ENCODE peak calls at places on chromosome 12, in six cellular contexts. One of them, this sample, is unnamed.

GRCh38 chr12:112352921-112353320 is 29.3 kb downstream of the HECTD4 start:
- DNase-seq in posterior cingulate gyrus: no peak
- DNase-seq in T-cell: no peak
- DNase-seq in spleen: no peak
- DNase-seq in activated T-helper 1 cell treated with anti-CD3 and anti-CD28 coated beads, Interleukin-12 subunit alpha, Interleukin-12 subunit beta, Interleukin-2, Interleukin-4 antibody, amounts not matched to agents 30 ng/mL and 10 ng/mL and 1 ng/mL, durations not matched to agents 14 hours and 24 hours and 36 hours: no peak
- DNase-seq in NCI-H1436: no peak
- DNase-seq in this sample: no peak

GRCh38 chr12:49901986-49902385 is 1.7 kb downstream of the FAIM2 start:
- DNase-seq in posterior cingulate gyrus: no peak
- DNase-seq in T-cell: no peak
- DNase-seq in spleen: peak; percentile 59
- DNase-seq in activated T-helper 1 cell treated with anti-CD3 and anti-CD28 coated beads, Interleukin-12 subunit alpha, Interleukin-12 subunit beta, Interleukin-2, Interleukin-4 antibody, amounts not matched to agents 30 ng/mL and 10 ng/mL and 1 ng/mL, durations not matched to agents 14 hours and 24 hours and 36 hours: no peak
- DNase-seq in NCI-H1436: no peak
- DNase-seq in this sample: no peak

GRCh38 chr12:8886515-8887284 is 27.6 kb upstream of the PHC1 start:
- DNase-seq in posterior cingulate gyrus: no peak
- DNase-seq in T-cell: no peak
- DNase-seq in spleen: no peak
- DNase-seq in activated T-helper 1 cell treated with anti-CD3 and anti-CD28 coated beads, Interleukin-12 subunit alpha, Interleukin-12 subunit beta, Interleukin-2, Interleukin-4 antibody, amounts not matched to agents 30 ng/mL and 10 ng/mL and 1 ng/mL, durations not matched to agents 14 hours and 24 hours and 36 hours: no peak
- DNase-seq in NCI-H1436: no peak
- DNase-seq in this sample: no peak

GRCh38 chr12:103880299-103881142 is 39.5 kb upstream of the NT5DC3 start:
- DNase-seq in posterior cingulate gyrus: no peak
- DNase-seq in T-cell: no peak
- DNase-seq in spleen: no peak
- DNase-seq in activated T-helper 1 cell treated with anti-CD3 and anti-CD28 coated beads, Interleukin-12 subunit alpha, Interleukin-12 subunit beta, Interleukin-2, Interleukin-4 antibody, amounts not matched to agents 30 ng/mL and 10 ng/mL and 1 ng/mL, durations not matched to agents 14 hours and 24 hours and 36 hours: no peak
- DNase-seq in NCI-H1436: peak; percentile 48
- DNase-seq in this sample: no peak

GRCh38 chr12:123598522-123598921 is 3.4 kb upstream of the DDX55 start:
- DNase-seq in posterior cingulate gyrus: no peak
- DNase-seq in T-cell: no peak
- DNase-seq in spleen: no peak
- DNase-seq in activated T-helper 1 cell treated with anti-CD3 and anti-CD28 coated beads, Interleukin-12 subunit alpha, Interleukin-12 subunit beta, Interleukin-2, Interleukin-4 antibody, amounts not matched to agents 30 ng/mL and 10 ng/mL and 1 ng/mL, durations not matched to agents 14 hours and 24 hours and 36 hours: no peak
- DNase-seq in NCI-H1436: no peak
- DNase-seq in this sample: no peak

GRCh38 chr12:79373896-79374499 is 316.8 kb downstream of the PAWR start:
- DNase-seq in posterior cingulate gyrus: no peak
- DNase-seq in T-cell: no peak
- DNase-seq in spleen: no peak
- DNase-seq in activated T-helper 1 cell treated with anti-CD3 and anti-CD28 coated beads, Interleukin-12 subunit alpha, Interleukin-12 subunit beta, Interleukin-2, Interleukin-4 antibody, amounts not matched to agents 30 ng/mL and 10 ng/mL and 1 ng/mL, durations not matched to agents 14 hours and 24 hours and 36 hours: no peak
- DNase-seq in NCI-H1436: peak; percentile 38
- DNase-seq in this sample: peak; percentile 9

GRCh38 chr12:108995370-108995992 is 25.4 kb downstream of the SVOP start:
- DNase-seq in posterior cingulate gyrus: no peak
- DNase-seq in T-cell: no peak
- DNase-seq in spleen: no peak
- DNase-seq in activated T-helper 1 cell treated with anti-CD3 and anti-CD28 coated beads, Interleukin-12 subunit alpha, Interleukin-12 subunit beta, Interleukin-2, Interleukin-4 antibody, amounts not matched to agents 30 ng/mL and 10 ng/mL and 1 ng/mL, durations not matched to agents 14 hours and 24 hours and 36 hours: no peak
- DNase-seq in NCI-H1436: no peak
- DNase-seq in this sample: no peak

GRCh38 chr12:65594373-65594772 is 229.9 kb upstream of the HMGA2 start:
- DNase-seq in posterior cingulate gyrus: no peak
- DNase-seq in T-cell: no peak
- DNase-seq in spleen: no peak
- DNase-seq in activated T-helper 1 cell treated with anti-CD3 and anti-CD28 coated beads, Interleukin-12 subunit alpha, Interleukin-12 subunit beta, Interleukin-2, Interleukin-4 antibody, amounts not matched to agents 30 ng/mL and 10 ng/mL and 1 ng/mL, durations not matched to agents 14 hours and 24 hours and 36 hours: no peak
- DNase-seq in NCI-H1436: no peak
- DNase-seq in this sample: no peak

GRCh38 chr12:115638753-115639666 is 638.5 kb downstream of the MED13L start:
- DNase-seq in posterior cingulate gyrus: no peak
- DNase-seq in T-cell: no peak
- DNase-seq in spleen: no peak
- DNase-seq in activated T-helper 1 cell treated with anti-CD3 and anti-CD28 coated beads, Interleukin-12 subunit alpha, Interleukin-12 subunit beta, Interleukin-2, Interleukin-4 antibody, amounts not matched to agents 30 ng/mL and 10 ng/mL and 1 ng/mL, durations not matched to agents 14 hours and 24 hours and 36 hours: no peak
- DNase-seq in NCI-H1436: no peak
- DNase-seq in this sample: no peak

GRCh38 chr12:12903642-12904609 is 12.6 kb downstream of the GPRC5A start:
- DNase-seq in posterior cingulate gyrus: no peak
- DNase-seq in T-cell: no peak
- DNase-seq in spleen: peak; percentile 27
- DNase-seq in activated T-helper 1 cell treated with anti-CD3 and anti-CD28 coated beads, Interleukin-12 subunit alpha, Interleukin-12 subunit beta, Interleukin-2, Interleukin-4 antibody, amounts not matched to agents 30 ng/mL and 10 ng/mL and 1 ng/mL, durations not matched to agents 14 hours and 24 hours and 36 hours: no peak
- DNase-seq in NCI-H1436: no peak
- DNase-seq in this sample: peak; percentile 58

GRCh38 chr12:91563011-91563410 is 380.4 kb upstream of the DCN start:
- DNase-seq in posterior cingulate gyrus: no peak
- DNase-seq in T-cell: no peak
- DNase-seq in spleen: no peak
- DNase-seq in activated T-helper 1 cell treated with anti-CD3 and anti-CD28 coated beads, Interleukin-12 subunit alpha, Interleukin-12 subunit beta, Interleukin-2, Interleukin-4 antibody, amounts not matched to agents 30 ng/mL and 10 ng/mL and 1 ng/mL, durations not matched to agents 14 hours and 24 hours and 36 hours: no peak
- DNase-seq in NCI-H1436: no peak
- DNase-seq in this sample: no peak

GRCh38 chr12:50066402-50066801 is 9.0 kb downstream of the ASIC1 start:
- DNase-seq in posterior cingulate gyrus: no peak
- DNase-seq in T-cell: no peak
- DNase-seq in spleen: no peak
- DNase-seq in activated T-helper 1 cell treated with anti-CD3 and anti-CD28 coated beads, Interleukin-12 subunit alpha, Interleukin-12 subunit beta, Interleukin-2, Interleukin-4 antibody, amounts not matched to agents 30 ng/mL and 10 ng/mL and 1 ng/mL, durations not matched to agents 14 hours and 24 hours and 36 hours: no peak
- DNase-seq in NCI-H1436: no peak
- DNase-seq in this sample: no peak

GRCh38 chr12:125533434-125534029 is 468.3 kb downstream of the AACS start:
- DNase-seq in posterior cingulate gyrus: peak; percentile 82
- DNase-seq in T-cell: no peak
- DNase-seq in spleen: no peak
- DNase-seq in activated T-helper 1 cell treated with anti-CD3 and anti-CD28 coated beads, Interleukin-12 subunit alpha, Interleukin-12 subunit beta, Interleukin-2, Interleukin-4 antibody, amounts not matched to agents 30 ng/mL and 10 ng/mL and 1 ng/mL, durations not matched to agents 14 hours and 24 hours and 36 hours: no peak
- DNase-seq in NCI-H1436: no peak
- DNase-seq in this sample: peak; percentile 11

GRCh38 chr12:2490746-2491145 is 304.0 kb upstream of the FKBP4 start:
- DNase-seq in posterior cingulate gyrus: no peak
- DNase-seq in T-cell: no peak
- DNase-seq in spleen: no peak
- DNase-seq in activated T-helper 1 cell treated with anti-CD3 and anti-CD28 coated beads, Interleukin-12 subunit alpha, Interleukin-12 subunit beta, Interleukin-2, Interleukin-4 antibody, amounts not matched to agents 30 ng/mL and 10 ng/mL and 1 ng/mL, durations not matched to agents 14 hours and 24 hours and 36 hours: no peak
- DNase-seq in NCI-H1436: no peak
- DNase-seq in this sample: no peak

GRCh38 chr12:2902287-2902880 is 11.7 kb downstream of the TULP3 start:
- DNase-seq in posterior cingulate gyrus: peak; percentile 41
- DNase-seq in T-cell: no peak
- DNase-seq in spleen: no peak
- DNase-seq in activated T-helper 1 cell treated with anti-CD3 and anti-CD28 coated beads, Interleukin-12 subunit alpha, Interleukin-12 subunit beta, Interleukin-2, Interleukin-4 antibody, amounts not matched to agents 30 ng/mL and 10 ng/mL and 1 ng/mL, durations not matched to agents 14 hours and 24 hours and 36 hours: no peak
- DNase-seq in NCI-H1436: peak; percentile 34
- DNase-seq in this sample: no peak

GRCh38 chr12:14403711-14404164 is 38.3 kb downstream of the ATF7IP start:
- DNase-seq in posterior cingulate gyrus: no peak
- DNase-seq in T-cell: no peak
- DNase-seq in spleen: no peak
- DNase-seq in activated T-helper 1 cell treated with anti-CD3 and anti-CD28 coated beads, Interleukin-12 subunit alpha, Interleukin-12 subunit beta, Interleukin-2, Interleukin-4 antibody, amounts not matched to agents 30 ng/mL and 10 ng/mL and 1 ng/mL, durations not matched to agents 14 hours and 24 hours and 36 hours: no peak
- DNase-seq in NCI-H1436: peak; percentile 82
- DNase-seq in this sample: no peak

GRCh38 chr12:117188961-117189724 is 1.1 kb downstream of the FBXO21 start:
- DNase-seq in posterior cingulate gyrus: peak; percentile 19
- DNase-seq in T-cell: no peak
- DNase-seq in spleen: no peak
- DNase-seq in activated T-helper 1 cell treated with anti-CD3 and anti-CD28 coated beads, Interleukin-12 subunit alpha, Interleukin-12 subunit beta, Interleukin-2, Interleukin-4 antibody, amounts not matched to agents 30 ng/mL and 10 ng/mL and 1 ng/mL, durations not matched to agents 14 hours and 24 hours and 36 hours: no peak
- DNase-seq in NCI-H1436: no peak
- DNase-seq in this sample: no peak

GRCh38 chr12:5254703-5255102 is 177.2 kb upstream of the NTF3 start:
- DNase-seq in posterior cingulate gyrus: no peak
- DNase-seq in T-cell: no peak
- DNase-seq in spleen: no peak
- DNase-seq in activated T-helper 1 cell treated with anti-CD3 and anti-CD28 coated beads, Interleukin-12 subunit alpha, Interleukin-12 subunit beta, Interleukin-2, Interleukin-4 antibody, amounts not matched to agents 30 ng/mL and 10 ng/mL and 1 ng/mL, durations not matched to agents 14 hours and 24 hours and 36 hours: no peak
- DNase-seq in NCI-H1436: no peak
- DNase-seq in this sample: no peak

GRCh38 chr12:15356831-15357456 is 34.6 kb downstream of the PTPRO start:
- DNase-seq in posterior cingulate gyrus: no peak
- DNase-seq in T-cell: no peak
- DNase-seq in spleen: no peak
- DNase-seq in activated T-helper 1 cell treated with anti-CD3 and anti-CD28 coated beads, Interleukin-12 subunit alpha, Interleukin-12 subunit beta, Interleukin-2, Interleukin-4 antibody, amounts not matched to agents 30 ng/mL and 10 ng/mL and 1 ng/mL, durations not matched to agents 14 hours and 24 hours and 36 hours: no peak
- DNase-seq in NCI-H1436: peak; percentile 83
- DNase-seq in this sample: no peak

GRCh38 chr12:53122961-53123468 is 19.7 kb downstream of the SOAT2 start:
- DNase-seq in posterior cingulate gyrus: no peak
- DNase-seq in T-cell: no peak
- DNase-seq in spleen: no peak
- DNase-seq in activated T-helper 1 cell treated with anti-CD3 and anti-CD28 coated beads, Interleukin-12 subunit alpha, Interleukin-12 subunit beta, Interleukin-2, Interleukin-4 antibody, amounts not matched to agents 30 ng/mL and 10 ng/mL and 1 ng/mL, durations not matched to agents 14 hours and 24 hours and 36 hours: no peak
- DNase-seq in NCI-H1436: no peak
- DNase-seq in this sample: no peak

GRCh38 chr12:40010899-40011774 is 94.7 kb downstream of the SLC2A13 start:
- DNase-seq in posterior cingulate gyrus: peak; percentile 56
- DNase-seq in T-cell: peak; percentile 6
- DNase-seq in spleen: no peak
- DNase-seq in activated T-helper 1 cell treated with anti-CD3 and anti-CD28 coated beads, Interleukin-12 subunit alpha, Interleukin-12 subunit beta, Interleukin-2, Interleukin-4 antibody, amounts not matched to agents 30 ng/mL and 10 ng/mL and 1 ng/mL, durations not matched to agents 14 hours and 24 hours and 36 hours: peak; percentile 49
- DNase-seq in NCI-H1436: peak; percentile 12
- DNase-seq in this sample: peak; percentile 65

GRCh38 chr12:123896786-123897185 is 75.8 kb downstream of the CCDC92 start:
- DNase-seq in posterior cingulate gyrus: no peak
- DNase-seq in T-cell: no peak
- DNase-seq in spleen: no peak
- DNase-seq in activated T-helper 1 cell treated with anti-CD3 and anti-CD28 coated beads, Interleukin-12 subunit alpha, Interleukin-12 subunit beta, Interleukin-2, Interleukin-4 antibody, amounts not matched to agents 30 ng/mL and 10 ng/mL and 1 ng/mL, durations not matched to agents 14 hours and 24 hours and 36 hours: no peak
- DNase-seq in NCI-H1436: no peak
- DNase-seq in this sample: no peak

GRCh38 chr12:15855646-15856045 is 26.5 kb upstream of the STRAP start:
- DNase-seq in posterior cingulate gyrus: no peak
- DNase-seq in T-cell: no peak
- DNase-seq in spleen: no peak
- DNase-seq in activated T-helper 1 cell treated with anti-CD3 and anti-CD28 coated beads, Interleukin-12 subunit alpha, Interleukin-12 subunit beta, Interleukin-2, Interleukin-4 antibody, amounts not matched to agents 30 ng/mL and 10 ng/mL and 1 ng/mL, durations not matched to agents 14 hours and 24 hours and 36 hours: no peak
- DNase-seq in NCI-H1436: no peak
- DNase-seq in this sample: no peak

GRCh38 chr12:65019696-65020095 is 101.4 kb downstream of the WIF1 start:
- DNase-seq in posterior cingulate gyrus: no peak
- DNase-seq in T-cell: no peak
- DNase-seq in spleen: no peak
- DNase-seq in activated T-helper 1 cell treated with anti-CD3 and anti-CD28 coated beads, Interleukin-12 subunit alpha, Interleukin-12 subunit beta, Interleukin-2, Interleukin-4 antibody, amounts not matched to agents 30 ng/mL and 10 ng/mL and 1 ng/mL, durations not matched to agents 14 hours and 24 hours and 36 hours: no peak
- DNase-seq in NCI-H1436: no peak
- DNase-seq in this sample: no peak

GRCh38 chr12:42588981-42589464 is 523 bp downstream of the PRICKLE1 start:
- DNase-seq in posterior cingulate gyrus: no peak
- DNase-seq in T-cell: no peak
- DNase-seq in spleen: peak; percentile 79
- DNase-seq in activated T-helper 1 cell treated with anti-CD3 and anti-CD28 coated beads, Interleukin-12 subunit alpha, Interleukin-12 subunit beta, Interleukin-2, Interleukin-4 antibody, amounts not matched to agents 30 ng/mL and 10 ng/mL and 1 ng/mL, durations not matched to agents 14 hours and 24 hours and 36 hours: no peak
- DNase-seq in NCI-H1436: no peak
- DNase-seq in this sample: no peak

GRCh38 chr12:90333384-90333783 is 621.6 kb downstream of the CCER1 start:
- DNase-seq in posterior cingulate gyrus: no peak
- DNase-seq in T-cell: no peak
- DNase-seq in spleen: no peak
- DNase-seq in activated T-helper 1 cell treated with anti-CD3 and anti-CD28 coated beads, Interleukin-12 subunit alpha, Interleukin-12 subunit beta, Interleukin-2, Interleukin-4 antibody, amounts not matched to agents 30 ng/mL and 10 ng/mL and 1 ng/mL, durations not matched to agents 14 hours and 24 hours and 36 hours: no peak
- DNase-seq in NCI-H1436: no peak
- DNase-seq in this sample: no peak

GRCh38 chr12:28446031-28446430 is 255.8 kb downstream of the CCDC91 start:
- DNase-seq in posterior cingulate gyrus: no peak
- DNase-seq in T-cell: no peak
- DNase-seq in spleen: no peak
- DNase-seq in activated T-helper 1 cell treated with anti-CD3 and anti-CD28 coated beads, Interleukin-12 subunit alpha, Interleukin-12 subunit beta, Interleukin-2, Interleukin-4 antibody, amounts not matched to agents 30 ng/mL and 10 ng/mL and 1 ng/mL, durations not matched to agents 14 hours and 24 hours and 36 hours: no peak
- DNase-seq in NCI-H1436: no peak
- DNase-seq in this sample: no peak

GRCh38 chr12:7107181-7108041 is 1.6 kb downstream of the C1RL start:
- DNase-seq in posterior cingulate gyrus: no peak
- DNase-seq in T-cell: no peak
- DNase-seq in spleen: no peak
- DNase-seq in activated T-helper 1 cell treated with anti-CD3 and anti-CD28 coated beads, Interleukin-12 subunit alpha, Interleukin-12 subunit beta, Interleukin-2, Interleukin-4 antibody, amounts not matched to agents 30 ng/mL and 10 ng/mL and 1 ng/mL, durations not matched to agents 14 hours and 24 hours and 36 hours: no peak
- DNase-seq in NCI-H1436: no peak
- DNase-seq in this sample: no peak

GRCh38 chr12:85866929-85867776 is 6.9 kb upstream of the NTS start:
- DNase-seq in posterior cingulate gyrus: no peak
- DNase-seq in T-cell: no peak
- DNase-seq in spleen: no peak
- DNase-seq in activated T-helper 1 cell treated with anti-CD3 and anti-CD28 coated beads, Interleukin-12 subunit alpha, Interleukin-12 subunit beta, Interleukin-2, Interleukin-4 antibody, amounts not matched to agents 30 ng/mL and 10 ng/mL and 1 ng/mL, durations not matched to agents 14 hours and 24 hours and 36 hours: no peak
- DNase-seq in NCI-H1436: peak; percentile 62
- DNase-seq in this sample: peak; percentile 48

GRCh38 chr12:55060470-55060869 is 40.7 kb downstream of the NEUROD4 start:
- DNase-seq in posterior cingulate gyrus: no peak
- DNase-seq in T-cell: no peak
- DNase-seq in spleen: no peak
- DNase-seq in activated T-helper 1 cell treated with anti-CD3 and anti-CD28 coated beads, Interleukin-12 subunit alpha, Interleukin-12 subunit beta, Interleukin-2, Interleukin-4 antibody, amounts not matched to agents 30 ng/mL and 10 ng/mL and 1 ng/mL, durations not matched to agents 14 hours and 24 hours and 36 hours: peak; percentile 9
- DNase-seq in NCI-H1436: no peak
- DNase-seq in this sample: no peak

GRCh38 chr12:23831739-23832138 is 117.7 kb downstream of the SOX5 start:
- DNase-seq in posterior cingulate gyrus: no peak
- DNase-seq in T-cell: no peak
- DNase-seq in spleen: no peak
- DNase-seq in activated T-helper 1 cell treated with anti-CD3 and anti-CD28 coated beads, Interleukin-12 subunit alpha, Interleukin-12 subunit beta, Interleukin-2, Interleukin-4 antibody, amounts not matched to agents 30 ng/mL and 10 ng/mL and 1 ng/mL, durations not matched to agents 14 hours and 24 hours and 36 hours: no peak
- DNase-seq in NCI-H1436: no peak
- DNase-seq in this sample: no peak

GRCh38 chr12:115468087-115468510 is 784.1 kb upstream of the TBX3 start:
- DNase-seq in posterior cingulate gyrus: no peak
- DNase-seq in T-cell: no peak
- DNase-seq in spleen: no peak
- DNase-seq in activated T-helper 1 cell treated with anti-CD3 and anti-CD28 coated beads, Interleukin-12 subunit alpha, Interleukin-12 subunit beta, Interleukin-2, Interleukin-4 antibody, amounts not matched to agents 30 ng/mL and 10 ng/mL and 1 ng/mL, durations not matched to agents 14 hours and 24 hours and 36 hours: no peak
- DNase-seq in NCI-H1436: no peak
- DNase-seq in this sample: peak; percentile 88

GRCh38 chr12:61870658-61871559 is 389.3 kb upstream of the USP15 start:
- DNase-seq in posterior cingulate gyrus: no peak
- DNase-seq in T-cell: no peak
- DNase-seq in spleen: no peak
- DNase-seq in activated T-helper 1 cell treated with anti-CD3 and anti-CD28 coated beads, Interleukin-12 subunit alpha, Interleukin-12 subunit beta, Interleukin-2, Interleukin-4 antibody, amounts not matched to agents 30 ng/mL and 10 ng/mL and 1 ng/mL, durations not matched to agents 14 hours and 24 hours and 36 hours: no peak
- DNase-seq in NCI-H1436: no peak
- DNase-seq in this sample: no peak

GRCh38 chr12:48977290-48978281 is 536 bp upstream of the WNT1 start:
- DNase-seq in posterior cingulate gyrus: no peak
- DNase-seq in T-cell: peak; percentile 70
- DNase-seq in spleen: peak; percentile 95
- DNase-seq in activated T-helper 1 cell treated with anti-CD3 and anti-CD28 coated beads, Interleukin-12 subunit alpha, Interleukin-12 subunit beta, Interleukin-2, Interleukin-4 antibody, amounts not matched to agents 30 ng/mL and 10 ng/mL and 1 ng/mL, durations not matched to agents 14 hours and 24 hours and 36 hours: peak; percentile 72
- DNase-seq in NCI-H1436: peak; percentile 31
- DNase-seq in this sample: peak; percentile 59

GRCh38 chr12:43337571-43338497 is 214.2 kb downstream of the ADAMTS20 start:
- DNase-seq in posterior cingulate gyrus: no peak
- DNase-seq in T-cell: no peak
- DNase-seq in spleen: no peak
- DNase-seq in activated T-helper 1 cell treated with anti-CD3 and anti-CD28 coated beads, Interleukin-12 subunit alpha, Interleukin-12 subunit beta, Interleukin-2, Interleukin-4 antibody, amounts not matched to agents 30 ng/mL and 10 ng/mL and 1 ng/mL, durations not matched to agents 14 hours and 24 hours and 36 hours: no peak
- DNase-seq in NCI-H1436: no peak
- DNase-seq in this sample: no peak

GRCh38 chr12:90842477-90842876 is 112.5 kb downstream of the CCER1 start:
- DNase-seq in posterior cingulate gyrus: no peak
- DNase-seq in T-cell: no peak
- DNase-seq in spleen: no peak
- DNase-seq in activated T-helper 1 cell treated with anti-CD3 and anti-CD28 coated beads, Interleukin-12 subunit alpha, Interleukin-12 subunit beta, Interleukin-2, Interleukin-4 antibody, amounts not matched to agents 30 ng/mL and 10 ng/mL and 1 ng/mL, durations not matched to agents 14 hours and 24 hours and 36 hours: no peak
- DNase-seq in NCI-H1436: no peak
- DNase-seq in this sample: no peak

GRCh38 chr12:65609359-65609771 is 214.9 kb upstream of the HMGA2 start:
- DNase-seq in posterior cingulate gyrus: no peak
- DNase-seq in T-cell: no peak
- DNase-seq in spleen: no peak
- DNase-seq in activated T-helper 1 cell treated with anti-CD3 and anti-CD28 coated beads, Interleukin-12 subunit alpha, Interleukin-12 subunit beta, Interleukin-2, Interleukin-4 antibody, amounts not matched to agents 30 ng/mL and 10 ng/mL and 1 ng/mL, durations not matched to agents 14 hours and 24 hours and 36 hours: no peak
- DNase-seq in NCI-H1436: no peak
- DNase-seq in this sample: no peak

This sample was measured in HepG2.